ENCODE peak calls at places on chromosomes 7 and 10, in five cellular contexts. F is HCT116, Y is HepG2, G is K562, L is H1. J is an unnamed sample.

GRCh38 chr10:13943735-13944398 is 357.1 kb downstream of the PRPF18 start:
- DNase-seq in F (no peak), Y (no peak), G (no peak), L (no peak), J (no peak)

GRCh38 chr10:90751107-90751997 is 106.5 kb downstream of the HTR7 start:
- DNase-seq in F (peak; percentile 45), Y (peak; percentile 49), G (peak; percentile 35), L (no peak), J (peak; percentile 27)

GRCh38 chr7:111873963-111874693 is 311.8 kb upstream of the IMMP2L start:
- DNase-seq in F (no peak), Y (no peak), G (no peak), L (no peak), J (no peak)

GRCh38 chr10:76432274-76433012 is 1001.0 kb downstream of the LRMDA start:
- DNase-seq in F (no peak), Y (no peak), G (no peak), L (no peak), J (no peak)

GRCh38 chr10:31697271-31698168 is 231.1 kb downstream of the ARHGAP12 start:
- DNase-seq in F (no peak), Y (no peak), G (no peak), L (no peak), J (no peak)

GRCh38 chr7:149846436-149847046 is 8.4 kb downstream of the ZNF862 start:
- DNase-seq in F (no peak), Y (no peak), G (no peak), L (no peak), J (peak; percentile 38)

GRCh38 chr7:12403287-12404181 is at the start of gene VWDE:
- DNase-seq in F (peak; percentile 80), Y (no peak), G (peak; percentile 81), L (no peak), J (no peak)

GRCh38 chr10:109871476-109871875 is 51.8 kb downstream of the XPNPEP1 start:
- DNase-seq in F (no peak), Y (no peak), G (no peak), L (no peak), J (no peak)

GRCh38 chr10:78432582-78432981 is 398.9 kb downstream of the RPS24 start:
- DNase-seq in F (no peak), Y (peak; percentile 39), G (no peak), L (no peak), J (no peak)

GRCh38 chr10:78433722-78434535 is 400.3 kb downstream of the RPS24 start:
- DNase-seq in F (no peak), Y (no peak), G (no peak), L (no peak), J (no peak)

GRCh38 chr10:78435484-78436222 is 402.0 kb downstream of the RPS24 start:
- DNase-seq in F (no peak), Y (no peak), G (no peak), L (no peak), J (no peak)

GRCh38 chr10:78434886-78435285 is 401.2 kb downstream of the RPS24 start:
- DNase-seq in F (no peak), Y (no peak), G (no peak), L (no peak), J (no peak)

GRCh38 chr10:78433063-78433717 is 399.5 kb downstream of the RPS24 start:
- DNase-seq in F (no peak), Y (no peak), G (no peak), L (no peak), J (no peak)
- TF ChIP-seq ZNF274 in F (no peak), Y (no peak), G (no peak), L (no peak), J (no peak)

DNA sequence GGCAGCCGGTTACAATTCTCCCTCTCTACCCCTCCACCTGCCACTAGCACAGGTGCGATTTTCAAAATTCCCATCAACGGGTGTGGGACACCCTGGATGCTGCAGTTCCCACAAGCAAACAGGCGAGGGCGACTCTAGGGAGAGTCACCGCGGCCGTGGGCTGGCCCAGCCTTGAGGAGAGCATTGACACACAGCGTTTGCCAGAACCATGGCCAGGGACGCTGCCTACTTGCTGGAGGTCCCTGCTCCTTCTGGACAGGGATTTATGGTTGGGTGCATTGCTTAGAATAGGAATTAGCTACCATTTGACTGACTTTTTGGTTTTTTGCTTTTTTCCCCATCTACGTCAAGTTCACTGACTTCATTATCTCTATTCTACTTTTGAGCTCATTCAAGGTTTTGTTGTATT is 19.0 kb upstream of the CLDN4 start:
- DNase-seq in F (no peak), Y (peak; percentile 54), G (peak; percentile 81), L (peak; percentile 56), J (no peak)
- TF ChIP-seq SIN3A in F (no peak), Y (no peak), G (no peak), L (peak; percentile 48), J (no peak)

GRCh38 chr10:127319691-127320090 is 123.3 kb upstream of the INSYN2A start:
- DNase-seq in F (no peak), Y (no peak), G (no peak), L (no peak), J (no peak)

GRCh38 chr10:127320176-127320575 is 123.8 kb upstream of the INSYN2A start:
- DNase-seq in F (no peak), Y (no peak), G (no peak), L (no peak), J (no peak)

GRCh38 chr10:127325506-127325905 is 129.1 kb upstream of the INSYN2A start:
- DNase-seq in F (no peak), Y (no peak), G (no peak), L (no peak), J (no peak)

DNA sequence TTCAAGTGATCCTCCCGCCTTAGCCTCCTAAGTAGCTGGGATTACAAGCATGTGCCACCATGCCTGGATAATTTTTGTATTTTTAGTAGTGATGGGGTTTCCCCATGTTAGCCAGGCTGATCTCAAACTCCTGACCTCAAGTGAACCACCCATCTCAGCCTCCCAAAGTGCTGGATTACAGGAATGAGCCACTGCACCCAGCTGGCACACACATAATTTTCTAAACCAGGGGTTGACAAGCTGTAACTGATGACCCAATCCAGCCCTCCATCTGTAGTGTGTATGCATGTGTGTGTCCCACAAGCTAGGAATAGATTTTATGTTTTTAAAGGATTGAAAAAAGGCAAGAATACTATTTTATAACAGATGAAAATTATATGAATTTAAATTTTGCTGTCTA is 125.9 kb upstream of the INSYN2A start:
- DNase-seq in F (no peak), Y (no peak), G (no peak), L (no peak), J (no peak)
- H3K4me2 ChIP-seq in F (no peak overlapping the region), Y (no peak overlapping the region), G (no peak overlapping the region), L (no peak overlapping the region), J (no peak overlapping the region)

DNA sequence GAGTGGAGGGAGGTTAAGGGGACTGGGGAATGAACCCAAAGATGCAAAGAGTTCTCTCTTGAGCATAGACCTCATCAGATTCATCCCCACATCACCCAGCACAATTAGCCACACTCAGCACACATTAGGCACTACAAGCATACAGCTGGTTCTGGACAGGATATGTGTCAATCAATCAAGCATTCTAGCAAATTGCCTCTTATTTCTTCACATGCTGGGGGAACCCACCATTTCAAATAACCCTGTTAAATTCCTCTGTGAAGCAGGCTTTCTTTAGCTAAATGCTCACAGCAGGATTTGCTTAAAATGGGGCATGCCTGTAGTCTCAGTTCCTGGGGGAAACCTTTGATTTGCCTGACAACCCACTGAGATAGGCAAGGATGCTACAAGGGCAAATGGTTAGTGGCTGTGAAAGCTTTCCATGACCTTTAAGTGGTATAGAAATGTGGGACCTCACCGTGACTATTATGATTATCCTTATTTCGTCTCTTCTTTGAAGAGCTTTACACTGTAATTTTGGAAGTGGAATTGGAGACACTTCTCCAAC is 193.4 kb upstream of the ZMIZ1 start:
- DNase-seq in F (no peak), Y (no peak), G (no peak), L (peak; percentile 34), J (no peak)
- TF ChIP-seq ZNF274 in F (no peak), Y (no peak), G (no peak), L (no peak), J (no peak)

DNA sequence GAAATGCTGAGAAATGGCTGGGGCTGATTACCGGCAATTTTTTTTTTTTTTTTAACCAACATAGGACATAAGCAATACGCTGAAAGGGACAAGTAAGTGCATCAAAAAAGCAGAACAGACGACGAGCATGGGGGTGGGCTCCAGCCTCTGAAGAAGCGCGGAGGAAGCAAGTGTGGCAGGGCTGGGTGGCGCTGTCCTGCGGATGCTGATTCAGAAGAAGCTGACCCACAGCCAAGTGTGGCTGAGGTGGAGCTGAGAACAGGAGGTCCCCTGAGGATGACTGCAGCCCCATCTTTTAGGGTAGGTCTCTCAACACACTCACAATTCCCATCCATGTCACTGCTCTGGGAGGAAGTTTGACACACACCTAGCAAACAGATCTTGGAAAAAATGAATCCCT is 65.5 kb downstream of the CTBP2 start:
- DNase-seq in F (no peak), Y (no peak), G (no peak), L (no peak), J (no peak)
- TF ChIP-seq SIN3A in F (no peak), Y (no peak), G (no peak), L (no peak), J (no peak)